ENCODE peak calls at places on chromosomes 5 and 9, in six cellular contexts. N, H, I, P, Z and V are unnamed samples. For H4K20me1, the result is how much of the 10 kb centered on the place peaks cover.

GRCh38 chr5:163385824-163386223 is 51.6 kb upstream of the CCNG1 start:
- DNase-seq in N (no peak), H (no peak), I (no peak), P (no peak), Z (no peak), V (no peak)

GRCh38 chr9:95874303-95874988 is 1.0 kb upstream of the ERCC6L2 start:
- DNase-seq in N (no peak), H (peak), I (no peak), P (no peak), Z (no peak), V (peak)

GRCh38 chr5:122775713-122776084 is 819 bp downstream of the SNX2 start:
- DNase-seq in N (no peak), H (no peak), I (no peak), P (no peak), Z (peak), V (no peak)

GRCh38 chr5:116465411-116465810 is 109.2 kb downstream of the SEMA6A start:
- DNase-seq in N (no peak), H (no peak), I (no peak), P (no peak), Z (no peak), V (no peak)

GRCh38 chr9:135906291-135907005 is 898 bp downstream of the CAMSAP1 start:
- DNase-seq in N (no peak), H (peak), I (no peak), P (peak), Z (peak), V (peak)

GRCh38 chr9:136543280-136543679 is 2.6 kb downstream of the NOTCH1 start:
- DNase-seq in N (no peak), H (no peak), I (no peak), P (no peak), Z (no peak), V (no peak)

GRCh38 chr5:141349917-141350619 is at the start of gene PCDHGB1:
- DNase-seq in N (peak), H (peak), I (no peak), P (peak), Z (no peak), V (peak)

GRCh38 chr5:176436641-176437040 is 11.5 kb upstream of the FAF2 start:
- DNase-seq in N (no peak), H (peak), I (no peak), P (no peak), Z (peak), V (peak)

GRCh38 chr5:178432421-178433272 is 157.5 kb downstream of the COL23A1 start:
- DNase-seq in N (no peak), H (no peak), I (no peak), P (no peak), Z (no peak), V (no peak)

GRCh38 chr9:96741771-96742170 is 36.1 kb downstream of the ZNF510 start:
- DNase-seq in N (no peak), H (no peak), I (no peak), P (no peak), Z (no peak), V (no peak)

GRCh38 chr9:79611091-79611614 is 39.4 kb downstream of the TLE4 start:
- DNase-seq in N (no peak), H (peak), I (no peak), P (no peak), Z (no peak), V (peak)

GRCh38 chr5:13606051-13606450 is 338.4 kb downstream of the DNAH5 start:
- DNase-seq in N (no peak), H (peak), I (peak), P (no peak), Z (no peak), V (peak)

GRCh38 chr5:148393390-148393741 is 9.6 kb downstream of the FBXO38 start:
- DNase-seq in N (peak), H (no peak), I (no peak), P (no peak), Z (peak), V (no peak)

GRCh38 chr5:81751836-81752643 is 1.1 kb upstream of the SSBP2 start:
- DNase-seq in N (peak), H (peak), I (no peak), P (no peak), Z (peak), V (peak)

GRCh38 chr9:131409458-131409992 is 15.6 kb downstream of the PRRC2B start:
- DNase-seq in N (no peak), H (no peak), I (no peak), P (no peak), Z (no peak), V (no peak)

GRCh38 chr5:10124287-10124686 is 125.4 kb downstream of the ATPSCKMT start:
- DNase-seq in N (no peak), H (peak), I (no peak), P (no peak), Z (no peak), V (no peak)

GRCh38 chr9:78973906-78974305 is 597.9 kb upstream of the TLE4 start:
- DNase-seq in N (no peak), H (peak), I (peak), P (no peak), Z (no peak), V (peak)

GRCh38 chr9:3939820-3940219 is 360.0 kb downstream of the GLIS3 start:
- DNase-seq in N (no peak), H (no peak), I (peak), P (no peak), Z (no peak), V (peak)

DNA sequence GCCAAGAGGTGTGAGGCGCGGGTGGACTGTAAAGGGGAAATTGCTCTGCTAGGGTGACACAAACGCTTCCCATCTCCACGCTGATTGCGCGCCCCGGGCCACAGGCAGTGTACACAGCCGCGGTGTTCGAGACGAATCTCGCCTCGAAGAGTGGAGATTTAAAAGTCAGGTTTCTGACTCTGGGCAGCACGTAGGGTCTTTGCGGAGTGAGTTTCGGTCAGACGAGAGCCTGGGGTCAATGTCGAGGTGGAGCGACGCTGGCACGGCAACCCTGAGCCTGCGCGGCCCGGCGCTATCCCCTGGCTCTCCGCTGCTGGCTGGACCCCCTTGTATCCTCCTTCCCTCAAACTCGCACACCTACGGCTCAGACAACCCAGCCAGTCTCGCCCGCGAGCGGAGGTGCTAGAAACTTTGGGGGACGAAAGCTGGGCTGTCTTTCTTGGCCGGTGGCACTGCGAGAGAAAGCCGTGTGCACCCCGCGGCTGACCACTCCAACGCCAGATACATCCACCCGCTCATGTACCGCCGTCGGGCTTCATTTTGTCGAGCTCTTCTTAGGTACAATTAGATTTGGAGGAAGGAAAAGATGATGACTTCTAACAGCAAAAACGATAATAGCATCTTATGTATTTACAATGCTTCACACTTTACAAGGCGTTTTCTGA is 5.4 kb upstream of the FOXB2 start:
- DNase-seq in N (peak), H (no peak), I (no peak), P (peak), Z (no peak), V (no peak)
- H2AFZ ChIP-seq in N (no peak), H (no peak), I (no peak), P (no peak), Z (no peak), V (peak)

GRCh38 chr5:151148583-151148982 is 9.0 kb downstream of the ANXA6 start:
- DNase-seq in N (no peak), H (no peak), I (no peak), P (no peak), Z (no peak), V (no peak)
- H4K20me1 ChIP-seq in N (under half), H (under half), I (under half), P (under half), Z (under half), V (under half)

DNA sequence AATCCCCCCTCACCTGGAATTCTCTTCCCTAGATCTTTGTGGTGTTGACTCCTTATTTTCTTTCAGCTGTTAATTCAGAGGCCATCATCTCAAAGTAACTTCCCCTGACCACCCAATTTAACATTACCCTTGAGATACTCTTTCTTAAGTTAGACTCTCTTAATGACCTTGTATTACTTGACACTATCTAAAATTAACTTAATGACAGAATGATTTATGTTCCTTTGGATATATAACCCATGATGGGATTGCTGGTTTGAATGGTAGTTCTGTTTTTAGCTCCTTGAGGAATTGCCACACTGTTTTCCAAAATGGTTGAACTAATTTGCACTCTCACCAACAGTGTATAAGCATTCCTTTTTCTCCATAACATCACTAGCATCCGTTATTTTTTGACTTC is 298.0 kb downstream of the NNT start:
- DNase-seq in N (no peak), H (no peak), I (no peak), P (no peak), Z (no peak), V (no peak)
- H2AFZ ChIP-seq in N (no peak), H (no peak), I (no peak), P (no peak), Z (no peak), V (no peak)

GRCh38 chr9:133969681-133970580 is 22.2 kb downstream of the VAV2 start:
- DNase-seq in N (no peak), H (no peak), I (no peak), P (no peak), Z (no peak), V (no peak)

GRCh38 chr9:133968966-133969617 is 23.0 kb downstream of the VAV2 start:
- DNase-seq in N (no peak), H (no peak), I (no peak), P (no peak), Z (no peak), V (no peak)

GRCh38 chr9:133968428-133968827 is 23.7 kb downstream of the VAV2 start:
- DNase-seq in N (no peak), H (no peak), I (no peak), P (no peak), Z (no peak), V (no peak)

GRCh38 chr9:133964463-133964862 is 27.7 kb downstream of the VAV2 start:
- DNase-seq in N (no peak), H (no peak), I (no peak), P (no peak), Z (no peak), V (no peak)

DNA sequence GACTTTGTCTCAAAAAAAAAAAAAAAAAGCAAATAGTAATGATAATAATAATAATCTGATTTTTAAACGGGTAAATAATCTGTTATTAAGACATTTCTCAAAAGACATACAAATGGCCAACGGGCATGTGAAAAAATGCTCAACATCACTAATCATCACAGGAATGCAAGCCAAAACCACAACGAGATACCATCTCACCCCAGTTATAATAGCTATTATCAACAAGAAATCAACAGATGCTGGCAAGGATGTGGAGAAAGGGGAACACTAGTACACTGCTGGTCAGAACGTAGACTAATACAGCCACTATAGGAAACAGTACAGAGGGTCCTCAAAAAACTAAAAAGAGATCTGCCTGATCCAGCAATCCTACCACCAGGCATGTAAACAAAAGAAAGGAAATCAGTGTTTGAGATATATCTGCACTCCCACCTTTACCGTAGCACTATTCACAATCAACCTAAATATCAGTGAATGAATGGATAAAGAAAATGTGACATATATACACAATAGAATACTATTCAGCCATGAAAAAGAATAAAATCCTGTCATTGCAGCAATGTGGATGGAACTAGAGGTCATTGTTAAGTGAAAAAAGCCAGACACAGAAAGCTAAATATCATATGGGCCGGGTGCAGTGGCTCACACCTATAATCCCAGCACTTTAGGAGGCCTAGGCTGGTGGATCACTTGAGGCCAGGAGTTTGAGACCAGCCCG is 24.9 kb downstream of the VAV2 start:
- DNase-seq in N (no peak), H (no peak), I (no peak), P (no peak), Z (no peak), V (peak)
- H4K20me1 ChIP-seq in N (under half), H (under half), I (half or more), P (under half), Z (under half), V (under half)

GRCh38 chr9:38008168-38009034 is 60.6 kb downstream of the SHB start:
- DNase-seq in N (no peak), H (peak), I (no peak), P (no peak), Z (peak), V (peak)
- H2AFZ ChIP-seq in N (no peak), H (no peak), I (no peak), P (no peak), Z (no peak), V (no peak)

DNA sequence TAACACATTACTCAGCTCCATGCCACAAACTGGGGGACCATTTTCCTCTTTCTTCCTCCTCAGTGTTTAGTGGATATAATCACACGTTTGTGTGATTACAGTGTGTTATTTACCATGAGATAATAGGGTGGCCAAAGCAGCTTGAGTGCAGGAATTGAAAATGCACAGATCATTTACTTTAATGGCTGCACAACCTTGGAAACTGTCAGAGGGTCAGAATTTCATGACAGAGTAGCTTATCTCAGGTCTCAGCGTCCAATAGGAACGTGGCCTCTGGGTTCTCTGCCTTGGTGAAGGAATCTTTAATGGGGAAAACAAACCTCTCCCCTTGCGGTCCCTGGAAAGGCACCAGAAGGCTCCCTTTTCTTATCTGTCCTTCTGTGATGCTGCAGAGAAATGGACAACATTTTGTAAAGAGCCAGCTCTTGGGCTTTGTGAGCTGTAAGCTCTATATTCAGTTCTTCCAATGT is 87.4 kb upstream of the CD180 start:
- DNase-seq in N (no peak), H (no peak), I (no peak), P (no peak), Z (no peak), V (no peak)
- H4K20me1 ChIP-seq in N (under half), H (under half), I (under half), P (under half), Z (under half), V (under half)

GRCh38 chr9:69963728-69964127 is 79.9 kb upstream of the MAMDC2 start:
- DNase-seq in N (no peak), H (peak), I (no peak), P (no peak), Z (no peak), V (no peak)
- H2AFZ ChIP-seq in N (peak), H (peak), I (peak), P (peak), Z (peak), V (peak)

GRCh38 chr5:137279631-137280236 is 219.4 kb downstream of the SPOCK1 start:
- DNase-seq in N (no peak), H (no peak), I (no peak), P (no peak), Z (no peak), V (no peak)
- H4K20me1 ChIP-seq in N (under half), H (under half), I (under half), P (under half), Z (under half), V (under half)

DNA sequence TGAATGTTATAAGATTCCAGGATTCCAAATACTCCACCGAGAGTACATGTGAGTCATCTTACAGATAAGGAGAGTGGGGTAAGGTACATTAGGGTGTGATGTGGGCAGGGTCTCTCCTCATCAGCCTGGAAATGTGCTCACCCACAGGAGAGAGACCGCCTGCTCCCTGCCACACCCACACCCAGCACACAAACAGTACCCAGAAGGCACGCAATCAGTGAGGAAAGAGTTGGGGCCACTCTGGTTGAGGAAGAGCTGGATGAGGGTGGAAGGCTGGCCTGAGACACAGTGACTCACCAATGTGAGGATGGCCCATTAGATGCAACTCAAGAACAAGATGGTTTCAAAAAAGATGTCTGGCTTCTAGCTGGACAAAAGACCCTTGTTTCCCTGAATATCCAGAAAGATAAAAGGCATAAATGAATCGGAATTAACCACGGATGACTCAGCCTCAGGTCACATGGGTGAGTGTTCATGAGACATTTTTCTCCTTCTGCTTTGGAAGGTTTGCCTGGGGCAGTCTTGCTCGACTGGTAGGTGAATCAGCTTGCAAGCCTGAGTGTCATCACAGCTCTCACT is 51.1 kb upstream of the LHFPL2 start:
- DNase-seq in N (no peak), H (peak), I (peak), P (no peak), Z (peak), V (peak)
- H2AFZ ChIP-seq in N (no peak), H (peak), I (no peak), P (peak), Z (peak), V (no peak)

GRCh38 chr9:1155602-1156001 is 105.4 kb downstream of the DMRT2 start:
- DNase-seq in N (no peak), H (no peak), I (no peak), P (no peak), Z (no peak), V (no peak)
- H4K20me1 ChIP-seq in N (under half), H (under half), I (under half), P (under half), Z (under half), V (under half)